ENCODE peak calls at places on chromosomes 12 and 14, in five cellular contexts. X is MCF 10A, M is hypothalamus, O is tibial artery, G is OCI-LY7. Y is an unnamed sample.

GRCh38 chr14:52314521-52315354 is 626 bp downstream of the PTGER2 start:
- DNase-seq in X (no peak), M (no peak), O (no peak), G (no peak), Y (peak; percentile 2)

GRCh38 chr14:67515386-67516079 is 17.6 kb upstream of the PLEKHH1 start:
- DNase-seq in O (no peak), G (peak; percentile 59), X (no peak), M (no peak), Y (no peak)

GRCh38 chr12:50201987-50202521 is 34.9 kb upstream of the CERS5 start:
- DNase-seq in X (peak; percentile 63), O (no peak), G (no peak), M (no peak), Y (no peak)

GRCh38 chr14:32622742-32623141 is 293.6 kb downstream of the AKAP6 start:
- DNase-seq in G (peak; percentile 2), M (no peak), O (no peak), X (no peak), Y (no peak)

GRCh38 chr14:79986251-79986650 is 225.1 kb downstream of the DIO2 start:
- DNase-seq in G (no peak), M (no peak), X (no peak), O (no peak), Y (no peak)

GRCh38 chr12:113857371-113857770 is 108.8 kb downstream of the RBM19 start:
- DNase-seq in G (no peak), M (no peak), X (no peak), O (no peak), Y (no peak)

GRCh38 chr12:30993766-30994165 is 67.2 kb downstream of the TSPAN11 start:
- DNase-seq in M (no peak), G (no peak), X (no peak), O (no peak), Y (no peak)

GRCh38 chr12:93704625-93705024 is 27.4 kb downstream of the CRADD start:
- DNase-seq in O (no peak), M (no peak), G (no peak), X (no peak), Y (no peak)

GRCh38 chr14:81275995-81276698 is 55.4 kb upstream of the GTF2A1 start:
- DNase-seq in G (no peak), O (no peak), X (no peak), M (no peak), Y (no peak)

GRCh38 chr12:64088431-64089349 is 133.4 kb downstream of the KICS2 start:
- DNase-seq in G (no peak), M (no peak), O (peak; percentile 74), X (peak; percentile 94), Y (no peak)

GRCh38 chr12:34400986-34401658 is 378.8 kb downstream of the ALG10 start:
- DNase-seq in M (no peak), X (no peak), G (no peak), O (peak; percentile 9), Y (peak; percentile 47)

GRCh38 chr12:50545783-50546182 is 41.0 kb downstream of the DIP2B start:
- DNase-seq in M (no peak), O (no peak), X (no peak), G (no peak), Y (no peak)